ENCODE peak calls at places on chromosomes 6 and 20, in six cellular contexts. K is effector memory CD4-positive, alpha-beta T cell; T is psoas muscle; E is heart right ventricle; U is adipocyte; V is CD4-positive, alpha-beta memory T cell. I is an unnamed sample.

GRCh38 chr6:16778521-16778920 is 17.3 kb upstream of the ATXN1 start:
- DNase-seq in V (no peak), E (no peak), K (no peak), T (no peak), U (no peak), I (no peak)

GRCh38 chr6:163585932-163586437 is 171.5 kb downstream of the QKI start:
- DNase-seq in E (peak; percentile 68), T (peak; percentile 86), U (peak; percentile 85), V (no peak), K (no peak), I (no peak)

GRCh38 chr6:122696853-122697252 is 82.7 kb upstream of the FABP7 start:
- DNase-seq in V (no peak), U (no peak), E (no peak), K (no peak), T (no peak), I (no peak)

GRCh38 chr20:63522981-63523611 is 2.5 kb downstream of the PPDPF start:
- DNase-seq in V (no peak), T (peak; percentile 46), E (peak; percentile 21), K (no peak), U (no peak), I (no peak)

GRCh38 chr6:166313255-166314070 is 5.3 kb upstream of the PRR18 start:
- DNase-seq in K (peak; percentile 45), V (peak; percentile 8), U (peak; percentile 64), E (no peak), T (no peak), I (peak; percentile 36)

GRCh38 chr6:3773696-3774298 is 22.3 kb upstream of the PXDC1 start:
- DNase-seq in U (peak; percentile 89), T (no peak), K (no peak), V (no peak), E (no peak), I (no peak)

GRCh38 chr6:127484207-127484858 is 25.1 kb upstream of the KIAA0408 start:
- DNase-seq in K (no peak), T (no peak), E (no peak), V (peak; percentile 39), U (peak; percentile 71), I (no peak)

GRCh38 chr20:44979090-44979621 is 12.8 kb downstream of the STK4 start:
- DNase-seq in T (no peak), U (no peak), E (no peak), V (peak; percentile 86), K (peak; percentile 70), I (peak; percentile 52)

GRCh38 chr6:137123078-137123477 is 50.4 kb downstream of the IL22RA2 start:
- DNase-seq in U (no peak), K (no peak), V (no peak), E (no peak), T (no peak), I (no peak)

GRCh38 chr6:121394151-121394550 is 41.3 kb upstream of the GJA1 start:
- DNase-seq in K (no peak), V (no peak), T (no peak), U (no peak), E (no peak), I (no peak)

DNA sequence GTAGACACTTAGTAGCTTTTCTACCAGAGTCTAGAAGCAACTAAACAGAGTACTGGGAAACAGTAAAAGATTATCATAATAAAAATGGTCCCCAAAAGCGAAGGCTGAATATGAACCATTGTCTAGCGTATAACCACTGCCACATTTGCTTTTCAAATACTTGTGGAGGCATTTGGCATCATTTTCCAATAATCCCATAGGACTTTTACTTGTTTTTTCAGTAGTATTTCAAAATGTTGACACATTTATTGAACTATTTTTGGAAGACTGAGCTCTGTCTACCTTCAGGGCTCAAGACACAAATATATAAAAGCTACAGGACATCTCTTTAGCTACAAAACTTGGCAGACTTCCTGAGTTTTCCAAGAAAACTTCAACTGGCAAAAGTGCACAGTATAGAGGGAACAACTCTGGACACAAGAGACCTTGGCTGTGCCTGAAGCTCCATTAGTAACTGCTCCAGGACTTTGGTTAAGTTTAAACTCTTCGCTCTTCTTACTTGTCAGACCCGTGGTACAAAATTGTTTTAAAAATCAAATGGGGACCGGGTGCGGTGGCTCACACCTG is 13.4 kb downstream of the EPB41L2 start:
- DNase-seq in T (no peak), K (no peak), E (no peak), U (no peak), V (no peak), I (no peak)
- H3K9me3 ChIP-seq in T (peaks cover 12% of the 10 kb centered on the region), K (peaks cover 4% of the 10 kb centered on the region), E (peaks cover 15% of the 10 kb centered on the region), U (peaks cover 16% of the 10 kb centered on the region), V (peaks cover 8% of the 10 kb centered on the region), I (peaks cover 7% of the 10 kb centered on the region)

GRCh38 chr20:38241201-38241600 is 19.3 kb downstream of the KIAA1755 start:
- DNase-seq in E (no peak), K (no peak), V (no peak), U (no peak), T (no peak), I (no peak)
- H3K9me3 ChIP-seq in E (peaks cover 35% of the 10 kb centered on the region), K (peaks cover 11% of the 10 kb centered on the region), V (peaks cover 10% of the 10 kb centered on the region), U (peaks cover 17% of the 10 kb centered on the region), T (peaks cover 12% of the 10 kb centered on the region), I (no peaks in the 10 kb centered on the region)

DNA sequence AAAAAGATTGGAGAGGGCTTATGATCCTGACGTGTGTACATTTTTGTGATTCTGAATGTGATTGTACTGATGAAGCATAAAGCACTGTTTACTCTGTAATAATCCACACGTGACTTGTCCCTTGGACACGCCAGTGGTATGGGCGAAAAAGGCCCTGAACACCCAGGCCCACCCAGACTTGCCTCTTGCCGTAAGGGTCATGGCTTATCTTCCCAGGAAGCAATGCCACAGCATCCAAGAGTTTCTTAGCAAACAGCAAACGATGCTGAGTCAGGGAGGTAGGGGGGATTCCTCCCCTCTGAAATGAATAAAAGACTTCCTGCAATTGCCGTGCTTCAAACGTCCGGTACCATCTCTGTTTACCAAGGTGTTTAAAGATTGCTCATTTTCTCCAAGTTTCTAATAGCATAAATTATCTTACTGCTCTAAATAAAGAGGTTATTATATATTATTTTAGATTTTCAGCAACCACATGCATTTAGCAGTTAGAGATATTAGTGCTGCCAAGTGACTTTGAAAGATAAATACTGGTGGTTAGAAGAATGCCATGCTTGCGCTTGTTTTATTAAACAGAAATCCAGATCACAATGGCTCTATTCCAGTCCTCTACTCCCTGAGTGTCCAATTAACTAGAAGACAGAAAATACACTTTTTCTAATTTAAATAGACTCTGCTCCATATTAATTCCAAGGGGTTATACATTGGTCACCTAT is 212.8 kb upstream of the CST7 start:
- DNase-seq in E (no peak), V (no peak), T (no peak), U (no peak), K (no peak), I (no peak)
- H3K9me3 ChIP-seq in E (no peaks in the 10 kb centered on the region), V (no peaks in the 10 kb centered on the region), T (no peaks in the 10 kb centered on the region), U (no peaks in the 10 kb centered on the region), K (no peaks in the 10 kb centered on the region), I (no peaks in the 10 kb centered on the region)

GRCh38 chr20:40582531-40582930 is 106.5 kb downstream of the MAFB start:
- DNase-seq in E (no peak), U (no peak), K (no peak), V (no peak), T (no peak), I (no peak)
- H3K9me3 ChIP-seq in E (no peaks in the 10 kb centered on the region), U (no peaks in the 10 kb centered on the region), K (no peaks in the 10 kb centered on the region), V (no peaks in the 10 kb centered on the region), T (no peaks in the 10 kb centered on the region), I (no peaks in the 10 kb centered on the region)

GRCh38 chr20:16158976-16159286 is 414.3 kb downstream of the KIF16B start:
- DNase-seq in V (no peak), U (no peak), T (no peak), E (no peak), K (no peak), I (no peak)
- H3K9me3 ChIP-seq in V (no peaks in the 10 kb centered on the region), U (peaks cover 12% of the 10 kb centered on the region), T (peaks cover 1% of the 10 kb centered on the region), E (peaks cover 7% of the 10 kb centered on the region), K (no peaks in the 10 kb centered on the region), I (no peaks in the 10 kb centered on the region)

GRCh38 chr6:118581489-118581959 is 33.4 kb downstream of the PLN start:
- DNase-seq in T (peak; percentile 58), K (no peak), V (no peak), U (peak; percentile 77), E (no peak), I (no peak)

GRCh38 chr6:118577972-118578371 is 29.9 kb downstream of the PLN start:
- DNase-seq in K (no peak), T (no peak), V (no peak), E (no peak), U (no peak), I (no peak)

GRCh38 chr6:118578617-118579016 is 30.5 kb downstream of the PLN start:
- DNase-seq in V (no peak), K (no peak), E (no peak), U (no peak), T (no peak), I (no peak)

GRCh38 chr6:118580585-118581419 is 32.7 kb downstream of the PLN start:
- DNase-seq in K (no peak), U (peak; percentile 85), T (peak; percentile 91), V (peak; percentile 43), E (no peak), I (no peak)

DNA sequence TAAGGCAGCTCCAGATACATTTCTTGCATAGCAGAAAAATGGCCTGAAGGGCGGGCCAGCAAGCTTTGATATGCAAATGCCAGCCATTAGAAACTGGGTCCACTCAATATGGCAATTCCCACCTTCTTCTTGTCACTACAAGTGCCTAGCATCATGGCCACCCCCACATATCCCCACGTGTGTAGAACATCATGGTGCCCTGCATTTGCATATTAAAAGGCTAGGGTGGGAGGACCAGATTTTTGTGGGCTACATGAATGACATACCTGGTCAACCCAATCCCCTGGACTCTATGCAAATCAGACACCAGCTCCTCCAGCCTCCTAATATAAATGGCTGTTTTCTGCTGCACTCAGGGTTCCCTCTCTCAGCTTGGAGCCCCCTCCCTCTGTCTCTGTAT is 31.7 kb downstream of the PLN start:
- DNase-seq in V (no peak), T (no peak), U (no peak), K (no peak), E (no peak), I (no peak)
- H3K9me3 ChIP-seq in V (peaks cover 16% of the 10 kb centered on the region), T (peaks cover 27% of the 10 kb centered on the region), U (peaks cover 14% of the 10 kb centered on the region), K (peaks cover 10% of the 10 kb centered on the region), E (peaks cover 57% of the 10 kb centered on the region), I (peaks cover 22% of the 10 kb centered on the region)

GRCh38 chr20:64766-65322 is 22.6 kb upstream of the DEFB125 start:
- DNase-seq in T (no peak), U (no peak), E (no peak), V (no peak), K (no peak), I (no peak)

GRCh38 chr20:61230-61629 is 26.2 kb upstream of the DEFB125 start:
- DNase-seq in U (no peak), T (no peak), E (no peak), K (no peak), V (no peak), I (no peak)

GRCh38 chr20:62487-62886 is 25.0 kb upstream of the DEFB125 start:
- DNase-seq in K (no peak), T (no peak), E (no peak), U (no peak), V (no peak), I (no peak)

GRCh38 chr20:61757-62156 is 25.7 kb upstream of the DEFB125 start:
- DNase-seq in T (no peak), V (no peak), K (no peak), U (no peak), E (no peak), I (no peak)

GRCh38 chr20:64026-64603 is 23.4 kb upstream of the DEFB125 start:
- DNase-seq in E (no peak), U (no peak), V (no peak), T (no peak), K (no peak), I (no peak)
- H3K9me3 ChIP-seq in E (peaks cover 19% of the 10 kb centered on the region), U (peaks cover 5% of the 10 kb centered on the region), V (peaks cover 6% of the 10 kb centered on the region), T (no peaks in the 10 kb centered on the region), K (no peaks in the 10 kb centered on the region), I (peaks cover 2% of the 10 kb centered on the region)